ENCODE peak calls at places on chromosomes 13 and 19, in six cellular contexts. One of them, this sample, is unnamed.
A peak's percentile ranks its signal among the peaks of the same experiment; 100 is the strongest.

GRCh38 chr13:89695343-89696257 is 1651.9 kb upstream of the MIR17HG start:
- DNase-seq in HL-60: peak; percentile 23
- DNase-seq in bronchial epithelial cell: peak; percentile 52
- DNase-seq in adrenal gland: peak; percentile 63
- DNase-seq in fibroblast of pulmonary artery: peak; percentile 70
- DNase-seq in AG04449: no peak
- DNase-seq in this sample: no peak

GRCh38 chr19:55094456-55095259 is 19.0 kb downstream of the EPS8L1 start:
- DNase-seq in HL-60: no peak
- DNase-seq in bronchial epithelial cell: no peak
- DNase-seq in adrenal gland: no peak
- DNase-seq in fibroblast of pulmonary artery: no peak
- DNase-seq in AG04449: no peak
- DNase-seq in this sample: no peak

GRCh38 chr19:45577111-45577905 is 7.3 kb downstream of the OPA3 start:
- DNase-seq in HL-60: no peak
- DNase-seq in bronchial epithelial cell: peak; percentile 94
- DNase-seq in adrenal gland: peak; percentile 83
- DNase-seq in fibroblast of pulmonary artery: peak; percentile 87
- DNase-seq in AG04449: peak; percentile 53
- DNase-seq in this sample: peak; percentile 95

GRCh38 chr13:102651392-102651791 is 43.5 kb downstream of the METTL21C start:
- DNase-seq in HL-60: no peak
- DNase-seq in bronchial epithelial cell: peak; percentile 57
- DNase-seq in adrenal gland: no peak
- DNase-seq in fibroblast of pulmonary artery: peak; percentile 44
- DNase-seq in AG04449: no peak
- DNase-seq in this sample: peak; percentile 4

GRCh38 chr19:4985551-4985991 is 16.7 kb downstream of the KDM4B start:
- DNase-seq in HL-60: no peak
- DNase-seq in bronchial epithelial cell: no peak
- DNase-seq in adrenal gland: no peak
- DNase-seq in fibroblast of pulmonary artery: no peak
- DNase-seq in AG04449: no peak
- DNase-seq in this sample: no peak

GRCh38 chr13:74114202-74114601 is 20.0 kb downstream of the KLF12 start:
- DNase-seq in HL-60: no peak
- DNase-seq in bronchial epithelial cell: peak; percentile 37
- DNase-seq in adrenal gland: no peak
- DNase-seq in fibroblast of pulmonary artery: peak; percentile 17
- DNase-seq in AG04449: no peak
- DNase-seq in this sample: peak; percentile 20

GRCh38 chr19:33373701-33374405 is at the start of gene CEBPG:
- DNase-seq in HL-60: no peak
- DNase-seq in bronchial epithelial cell: no peak
- DNase-seq in adrenal gland: peak; percentile 60
- DNase-seq in fibroblast of pulmonary artery: peak; percentile 56
- DNase-seq in AG04449: no peak
- DNase-seq in this sample: peak; percentile 89

GRCh38 chr19:55689366-55690108 is 14.5 kb downstream of the EPN1 start:
- DNase-seq in HL-60: no peak
- DNase-seq in bronchial epithelial cell: no peak
- DNase-seq in adrenal gland: no peak
- DNase-seq in fibroblast of pulmonary artery: no peak
- DNase-seq in AG04449: no peak
- DNase-seq in this sample: no peak

GRCh38 chr13:67186985-67187569 is 43.1 kb downstream of the PCDH9 start:
- DNase-seq in HL-60: no peak
- DNase-seq in bronchial epithelial cell: no peak
- DNase-seq in adrenal gland: no peak
- DNase-seq in fibroblast of pulmonary artery: no peak
- DNase-seq in AG04449: no peak
- DNase-seq in this sample: no peak

GRCh38 chr13:112905990-112906641 is 62.9 kb upstream of the MCF2L start:
- DNase-seq in HL-60: no peak
- DNase-seq in bronchial epithelial cell: peak; percentile 72
- DNase-seq in adrenal gland: no peak
- DNase-seq in fibroblast of pulmonary artery: no peak
- DNase-seq in AG04449: no peak
- DNase-seq in this sample: no peak

GRCh38 chr13:29507356-29507755 is 88.1 kb downstream of the SLC7A1 start:
- DNase-seq in HL-60: no peak
- DNase-seq in bronchial epithelial cell: no peak
- DNase-seq in adrenal gland: no peak
- DNase-seq in fibroblast of pulmonary artery: no peak
- DNase-seq in AG04449: no peak
- DNase-seq in this sample: peak; percentile 52

GRCh38 chr13:110298566-110299321 is 8.2 kb downstream of the COL4A1 start:
- DNase-seq in HL-60: no peak
- DNase-seq in bronchial epithelial cell: no peak
- DNase-seq in adrenal gland: peak; percentile 46
- DNase-seq in fibroblast of pulmonary artery: peak; percentile 60
- DNase-seq in AG04449: no peak
- DNase-seq in this sample: no peak

GRCh38 chr19:378706-379105 is 30.2 kb downstream of the C2CD4C start:
- DNase-seq in HL-60: no peak
- DNase-seq in bronchial epithelial cell: no peak
- DNase-seq in adrenal gland: no peak
- DNase-seq in fibroblast of pulmonary artery: no peak
- DNase-seq in AG04449: no peak
- DNase-seq in this sample: no peak

GRCh38 chr19:4431808-4432674 is 25.6 kb downstream of the UBXN6 start:
- DNase-seq in HL-60: peak; percentile 82
- DNase-seq in bronchial epithelial cell: no peak
- DNase-seq in adrenal gland: peak; percentile 46
- DNase-seq in fibroblast of pulmonary artery: no peak
- DNase-seq in AG04449: no peak
- DNase-seq in this sample: no peak

GRCh38 chr13:83440465-83440864 is 441.8 kb downstream of the SLITRK1 start:
- DNase-seq in HL-60: no peak
- DNase-seq in bronchial epithelial cell: peak; percentile 36
- DNase-seq in adrenal gland: no peak
- DNase-seq in fibroblast of pulmonary artery: no peak
- DNase-seq in AG04449: no peak
- DNase-seq in this sample: no peak

GRCh38 chr13:42876810-42877550 is 95.6 kb downstream of the FAM216B start:
- DNase-seq in HL-60: no peak
- DNase-seq in bronchial epithelial cell: peak; percentile 92
- DNase-seq in adrenal gland: no peak
- DNase-seq in fibroblast of pulmonary artery: peak; percentile 89
- DNase-seq in AG04449: no peak
- DNase-seq in this sample: peak; percentile 29

GRCh38 chr13:20869540-20869939 is 33.0 kb downstream of the XPO4 start:
- DNase-seq in HL-60: no peak
- DNase-seq in bronchial epithelial cell: no peak
- DNase-seq in adrenal gland: no peak
- DNase-seq in fibroblast of pulmonary artery: peak; percentile 35
- DNase-seq in AG04449: no peak
- DNase-seq in this sample: peak; percentile 7
- TF ChIP-seq CTCF in HL-60: no peak
- TF ChIP-seq CTCF in bronchial epithelial cell: no peak
- TF ChIP-seq CTCF in adrenal gland: peak; percentile 10
- TF ChIP-seq CTCF in fibroblast of pulmonary artery: peak; percentile 16
- TF ChIP-seq CTCF in AG04449: no peak
- TF ChIP-seq CTCF in this sample: no peak

GRCh38 chr19:16002985-16003384 is 54.2 kb downstream of the OR10H4 start:
- DNase-seq in HL-60: no peak
- DNase-seq in bronchial epithelial cell: no peak
- DNase-seq in adrenal gland: no peak
- DNase-seq in fibroblast of pulmonary artery: no peak
- DNase-seq in AG04449: no peak
- DNase-seq in this sample: no peak

GRCh38 chr19:16005925-16006324 is 57.1 kb downstream of the OR10H4 start:
- DNase-seq in HL-60: no peak
- DNase-seq in bronchial epithelial cell: no peak
- DNase-seq in adrenal gland: no peak
- DNase-seq in fibroblast of pulmonary artery: no peak
- DNase-seq in AG04449: no peak
- DNase-seq in this sample: no peak

GRCh38 chr19:16001481-16002312 is 52.9 kb downstream of the OR10H4 start:
- DNase-seq in HL-60: peak; percentile 23
- DNase-seq in bronchial epithelial cell: peak; percentile 35
- DNase-seq in adrenal gland: peak; percentile 39
- DNase-seq in fibroblast of pulmonary artery: peak; percentile 77
- DNase-seq in AG04449: peak; percentile 50
- DNase-seq in this sample: peak; percentile 59

GRCh38 chr19:16000024-16000687 is 51.3 kb downstream of the OR10H4 start:
- DNase-seq in HL-60: no peak
- DNase-seq in bronchial epithelial cell: no peak
- DNase-seq in adrenal gland: no peak
- DNase-seq in fibroblast of pulmonary artery: no peak
- DNase-seq in AG04449: no peak
- DNase-seq in this sample: no peak

DNA sequence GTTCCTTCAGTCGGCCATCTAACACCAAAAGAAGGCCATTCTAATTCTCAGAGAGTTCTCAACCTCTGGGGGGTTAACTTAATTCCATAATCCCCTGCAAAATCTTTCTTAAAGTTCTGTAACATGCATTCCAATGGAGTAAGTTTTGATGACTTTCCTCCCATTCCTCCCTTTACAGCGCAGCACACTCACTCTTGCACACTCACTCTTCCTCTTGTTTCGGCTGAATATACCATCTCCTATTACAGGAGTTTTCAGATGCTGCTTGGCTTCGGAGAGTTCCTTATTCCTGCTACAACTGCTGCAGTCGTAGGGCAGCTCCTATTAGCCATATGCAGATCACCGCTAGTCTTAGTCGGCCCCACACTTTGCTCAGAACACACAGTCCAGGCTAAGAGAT is 53.6 kb downstream of the OR10H4 start:
- DNase-seq in HL-60: peak; percentile 18
- DNase-seq in bronchial epithelial cell: no peak
- DNase-seq in adrenal gland: no peak
- DNase-seq in fibroblast of pulmonary artery: peak; percentile 3
- DNase-seq in AG04449: no peak
- DNase-seq in this sample: peak; percentile 38
- H3K4me3 ChIP-seq in HL-60: peak overlapping the region; percentile 29
- H3K4me3 ChIP-seq in bronchial epithelial cell: no peak overlapping the region
- H3K4me3 ChIP-seq in adrenal gland: no peak overlapping the region
- H3K4me3 ChIP-seq in fibroblast of pulmonary artery: peak overlapping the region; percentile 50
- H3K4me3 ChIP-seq in AG04449: peak overlapping the region; percentile 50
- H3K4me3 ChIP-seq in this sample: peak overlapping the region; percentile 46

GRCh38 chr13:93002071-93002470 is 224.5 kb upstream of the GPC6 start:
- DNase-seq in HL-60: no peak
- DNase-seq in bronchial epithelial cell: no peak
- DNase-seq in adrenal gland: no peak
- DNase-seq in fibroblast of pulmonary artery: no peak
- DNase-seq in AG04449: no peak
- DNase-seq in this sample: peak; percentile 79

GRCh38 chr13:93003531-93003930 is 223.1 kb upstream of the GPC6 start:
- DNase-seq in HL-60: no peak
- DNase-seq in bronchial epithelial cell: no peak
- DNase-seq in adrenal gland: no peak
- DNase-seq in fibroblast of pulmonary artery: no peak
- DNase-seq in AG04449: no peak
- DNase-seq in this sample: no peak

GRCh38 chr13:93007928-93008327 is 218.7 kb upstream of the GPC6 start:
- DNase-seq in HL-60: no peak
- DNase-seq in bronchial epithelial cell: no peak
- DNase-seq in adrenal gland: no peak
- DNase-seq in fibroblast of pulmonary artery: no peak
- DNase-seq in AG04449: no peak
- DNase-seq in this sample: no peak

GRCh38 chr13:93004919-93005318 is 221.7 kb upstream of the GPC6 start:
- DNase-seq in HL-60: no peak
- DNase-seq in bronchial epithelial cell: peak; percentile 20
- DNase-seq in adrenal gland: no peak
- DNase-seq in fibroblast of pulmonary artery: peak; percentile 26
- DNase-seq in AG04449: no peak
- DNase-seq in this sample: no peak
- TF ChIP-seq CTCF in HL-60: no peak
- TF ChIP-seq CTCF in bronchial epithelial cell: peak; percentile 35
- TF ChIP-seq CTCF in adrenal gland: no peak
- TF ChIP-seq CTCF in fibroblast of pulmonary artery: peak; percentile 16
- TF ChIP-seq CTCF in AG04449: peak; percentile 16
- TF ChIP-seq CTCF in this sample: peak; percentile 8

DNA sequence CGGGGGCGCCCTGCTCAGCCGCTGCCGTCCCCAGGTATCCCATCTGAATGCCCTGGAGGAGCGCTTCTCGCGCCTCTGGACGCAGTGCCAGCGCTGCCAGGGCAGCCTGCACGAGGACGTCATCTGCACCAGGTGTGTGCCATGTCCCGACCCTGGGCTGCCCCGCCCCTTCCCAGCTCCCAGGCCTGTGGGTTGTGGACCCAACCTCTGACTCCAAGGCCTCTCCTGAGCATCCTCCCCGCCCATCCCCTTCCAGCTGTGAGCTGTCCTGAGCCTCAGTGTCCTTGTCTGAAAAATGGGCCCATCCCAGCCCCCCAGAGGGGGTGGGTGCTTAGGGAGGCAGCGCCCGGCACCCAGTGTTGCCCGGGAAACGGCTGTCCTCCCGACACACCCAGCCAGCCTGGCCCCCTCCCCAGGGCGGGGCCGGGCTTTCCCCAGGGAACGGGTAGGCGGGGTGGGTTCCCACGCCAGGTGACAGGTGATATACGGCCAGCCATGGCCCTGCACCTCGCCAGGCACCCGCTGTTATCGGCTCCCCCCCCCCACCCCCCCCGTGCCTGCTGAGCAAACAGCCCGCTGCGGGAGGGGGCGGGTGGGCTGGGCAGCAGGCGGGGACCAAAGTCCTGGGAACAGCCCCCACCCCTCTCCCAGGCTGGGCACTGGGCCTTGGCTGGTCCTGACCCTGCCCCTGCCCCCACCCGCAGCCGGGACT is 1.4 kb upstream of the SPIB start:
- DNase-seq in HL-60: no peak
- DNase-seq in bronchial epithelial cell: no peak
- DNase-seq in adrenal gland: no peak
- DNase-seq in fibroblast of pulmonary artery: no peak
- DNase-seq in AG04449: no peak
- DNase-seq in this sample: no peak
- H3K4me3 ChIP-seq in HL-60: no peak overlapping the region
- H3K4me3 ChIP-seq in bronchial epithelial cell: no peak overlapping the region
- H3K4me3 ChIP-seq in adrenal gland: no peak overlapping the region
- H3K4me3 ChIP-seq in fibroblast of pulmonary artery: no peak overlapping the region
- H3K4me3 ChIP-seq in AG04449: no peak overlapping the region
- H3K4me3 ChIP-seq in this sample: no peak overlapping the region

DNA sequence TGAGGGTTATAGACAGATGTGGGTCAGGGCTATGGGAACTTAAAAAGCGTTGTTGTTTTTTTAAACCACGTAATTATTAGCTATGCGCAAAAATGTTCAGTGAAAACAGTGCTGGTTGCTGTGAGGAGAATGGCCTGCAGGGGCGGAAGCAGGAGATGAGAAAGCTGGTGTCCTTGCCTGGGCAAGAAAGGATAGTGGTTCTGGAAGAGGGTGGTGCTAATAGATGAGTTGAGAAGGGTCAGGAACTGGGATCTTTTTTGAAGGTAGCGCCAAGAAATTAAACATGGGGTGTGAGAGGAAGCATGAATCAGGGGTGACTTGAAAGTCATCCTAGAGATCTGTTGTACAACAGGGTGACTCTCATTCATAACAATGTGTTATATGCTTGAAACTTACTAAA is 4.8 kb upstream of the SMG9 start:
- DNase-seq in HL-60: no peak
- DNase-seq in bronchial epithelial cell: peak; percentile 97
- DNase-seq in adrenal gland: peak; percentile 55
- DNase-seq in fibroblast of pulmonary artery: no peak
- DNase-seq in AG04449: no peak
- DNase-seq in this sample: peak; percentile 84
- TF ChIP-seq CTCF in HL-60: no peak
- TF ChIP-seq CTCF in bronchial epithelial cell: peak; percentile 30
- TF ChIP-seq CTCF in adrenal gland: peak; percentile 44
- TF ChIP-seq CTCF in fibroblast of pulmonary artery: peak; percentile 54
- TF ChIP-seq CTCF in AG04449: peak; percentile 60
- TF ChIP-seq CTCF in this sample: peak; percentile 60

GRCh38 chr13:77180011-77180410 is 146.9 kb downstream of the MYCBP2 start:
- DNase-seq in HL-60: no peak
- DNase-seq in bronchial epithelial cell: no peak
- DNase-seq in adrenal gland: no peak
- DNase-seq in fibroblast of pulmonary artery: no peak
- DNase-seq in AG04449: no peak
- DNase-seq in this sample: no peak
- H3K4me3 ChIP-seq in HL-60: no peak overlapping the region
- H3K4me3 ChIP-seq in bronchial epithelial cell: no peak overlapping the region
- H3K4me3 ChIP-seq in adrenal gland: no peak overlapping the region
- H3K4me3 ChIP-seq in fibroblast of pulmonary artery: no peak overlapping the region
- H3K4me3 ChIP-seq in AG04449: no peak overlapping the region
- H3K4me3 ChIP-seq in this sample: no peak overlapping the region

This sample was measured in foreskin fibroblast.